ENCODE peak calls at places on chromosome 18, in four cellular contexts. M is upper lobe of right lung; Y is CD8-positive, alpha-beta T cell; H is neural crest cell. N is an unnamed sample.

GRCh38 chr18:27964811-27965210 is 212.1 kb downstream of the CDH2 start:
- DNase-seq in H (no peak), Y (no peak), M (no peak), N (no peak)

GRCh38 chr18:8264861-8265411 is 344.3 kb upstream of the RAB12 start:
- DNase-seq in H (no peak), M (no peak), Y (no peak), N (no peak)

GRCh38 chr18:8982416-8983183 is 119.9 kb upstream of the NDUFV2 start:
- DNase-seq in H (peak), M (no peak), Y (no peak), N (no peak)

GRCh38 chr18:40708726-40709125 is 1246.3 kb upstream of the PIK3C3 start:
- DNase-seq in H (no peak), Y (no peak), M (no peak), N (no peak)

GRCh38 chr18:2547477-2548087 is 23.7 kb downstream of the METTL4 start:
- DNase-seq in H (no peak), Y (no peak), M (no peak), N (no peak)

GRCh38 chr18:28469946-28470345 is 293.0 kb upstream of the CDH2 start:
- DNase-seq in M (no peak), H (no peak), Y (no peak), N (no peak)

GRCh38 chr18:62959481-62959880 is 244.1 kb downstream of the PHLPP1 start:
- DNase-seq in Y (no peak), H (no peak), M (no peak), N (no peak)

GRCh38 chr18:48208432-48208948 is 200.7 kb downstream of the ZBTB7C start:
- DNase-seq in M (no peak), Y (no peak), H (no peak), N (no peak)

GRCh38 chr18:79599503-79599931 is 80.1 kb upstream of the CTDP1 start:
- DNase-seq in H (no peak), Y (no peak), M (peak), N (peak)

GRCh38 chr18:58848685-58849084 is 16.0 kb upstream of the ZNF532 start:
- DNase-seq in H (no peak), Y (no peak), M (no peak), N (no peak)

GRCh38 chr18:8358066-8358795 is 251.0 kb upstream of the RAB12 start:
- DNase-seq in Y (no peak), H (no peak), M (no peak), N (no peak)

GRCh38 chr18:63311481-63312409 is 7.8 kb downstream of the BCL2 start:
- DNase-seq in M (no peak), H (no peak), Y (no peak), N (no peak)

GRCh38 chr18:3347286-3347803 is 85.4 kb downstream of the MYL12B start:
- DNase-seq in M (no peak), H (no peak), Y (no peak), N (no peak)

GRCh38 chr18:9133225-9133624 is 3.4 kb upstream of the ANKRD12 start:
- DNase-seq in M (no peak), Y (no peak), H (no peak), N (no peak)

GRCh38 chr18:74353169-74353775 is 37.6 kb downstream of the C18orf63 start:
- DNase-seq in Y (peak), H (peak), M (no peak), N (no peak)

GRCh38 chr18:39105095-39105494 is 1539.5 kb upstream of the CELF4 start:
- DNase-seq in Y (no peak), M (no peak), H (no peak), N (no peak)

GRCh38 chr18:59446012-59446411 is 86.9 kb upstream of the LMAN1 start:
- DNase-seq in Y (no peak), M (no peak), H (no peak), N (no peak)

GRCh38 chr18:10401489-10401888 is 52.9 kb upstream of the APCDD1 start:
- DNase-seq in M (no peak), H (no peak), Y (no peak), N (no peak)

GRCh38 chr18:48238636-48239035 is 170.5 kb downstream of the ZBTB7C start:
- DNase-seq in H (no peak), M (no peak), Y (no peak), N (no peak)

GRCh38 chr18:52288403-52289004 is 51.5 kb upstream of the DCC start:
- DNase-seq in M (peak), Y (no peak), H (peak), N (no peak)

GRCh38 chr18:11791131-11791530 is 60.1 kb upstream of the CHMP1B start:
- DNase-seq in M (no peak), H (no peak), Y (no peak), N (no peak)

GRCh38 chr18:56550121-56550520 is 88.3 kb downstream of the TXNL1 start:
- DNase-seq in Y (no peak), H (no peak), M (no peak), N (no peak)

GRCh38 chr18:48181132-48181823 is 227.9 kb downstream of the ZBTB7C start:
- DNase-seq in Y (no peak), H (no peak), M (no peak), N (no peak)

GRCh38 chr18:25230658-25231326 is 121.2 kb downstream of the ZNF521 start:
- DNase-seq in Y (no peak), H (no peak), M (no peak), N (peak)

GRCh38 chr18:51171625-51172024 is 25.9 kb downstream of the MEX3C start:
- DNase-seq in M (no peak), Y (no peak), H (no peak), N (no peak)

GRCh38 chr18:10872297-10872696 is 277.1 kb downstream of the PIEZO2 start:
- DNase-seq in M (no peak), H (no peak), Y (no peak), N (no peak)

GRCh38 chr18:67301592-67301991 is 214.9 kb downstream of the DSEL start:
- DNase-seq in M (no peak), H (no peak), Y (no peak), N (no peak)

N was measured in cardiac septum.